ENCODE peak calls at places on chromosomes 7 and 10, in five cellular contexts. One of them, this sample, is unnamed.

GRCh38 chr7:8724080-8724718 is 290.8 kb downstream of the NXPH1 start:
- DNase-seq in dorsolateral prefrontal cortex: no peak
- DNase-seq in SK-N-DZ: peak
- DNase-seq in fibroblast of pulmonary artery: no peak
- DNase-seq in stimulated activated CD4-positive, alpha-beta T cell treated with anti-CD3 and anti-CD28 coated beads, Interleukin-15, amount 100 ng/mL, for 1 hour: no peak
- DNase-seq in this sample: peak

GRCh38 chr7:153444591-153444990 is 607.6 kb upstream of the DPP6 start:
- DNase-seq in dorsolateral prefrontal cortex: no peak
- DNase-seq in SK-N-DZ: no peak
- DNase-seq in fibroblast of pulmonary artery: no peak
- DNase-seq in stimulated activated CD4-positive, alpha-beta T cell treated with anti-CD3 and anti-CD28 coated beads, Interleukin-15, amount 100 ng/mL, for 1 hour: no peak
- DNase-seq in this sample: no peak

GRCh38 chr10:14196113-14196512 is 134.6 kb downstream of the FRMD4A start:
- DNase-seq in dorsolateral prefrontal cortex: no peak
- DNase-seq in SK-N-DZ: no peak
- DNase-seq in fibroblast of pulmonary artery: no peak
- DNase-seq in stimulated activated CD4-positive, alpha-beta T cell treated with anti-CD3 and anti-CD28 coated beads, Interleukin-15, amount 100 ng/mL, for 1 hour: no peak
- DNase-seq in this sample: no peak

GRCh38 chr10:129963076-129963830 is 821 bp downstream of the EBF3 start:
- DNase-seq in dorsolateral prefrontal cortex: no peak
- DNase-seq in SK-N-DZ: peak
- DNase-seq in fibroblast of pulmonary artery: peak
- DNase-seq in stimulated activated CD4-positive, alpha-beta T cell treated with anti-CD3 and anti-CD28 coated beads, Interleukin-15, amount 100 ng/mL, for 1 hour: no peak
- DNase-seq in this sample: no peak

GRCh38 chr7:47320296-47320695 is 261.6 kb downstream of the TNS3 start:
- DNase-seq in dorsolateral prefrontal cortex: no peak
- DNase-seq in SK-N-DZ: no peak
- DNase-seq in fibroblast of pulmonary artery: no peak
- DNase-seq in stimulated activated CD4-positive, alpha-beta T cell treated with anti-CD3 and anti-CD28 coated beads, Interleukin-15, amount 100 ng/mL, for 1 hour: no peak
- DNase-seq in this sample: no peak

GRCh38 chr7:139725077-139725476 is 52.7 kb downstream of the HIPK2 start:
- DNase-seq in dorsolateral prefrontal cortex: no peak
- DNase-seq in SK-N-DZ: no peak
- DNase-seq in fibroblast of pulmonary artery: peak
- DNase-seq in stimulated activated CD4-positive, alpha-beta T cell treated with anti-CD3 and anti-CD28 coated beads, Interleukin-15, amount 100 ng/mL, for 1 hour: no peak
- DNase-seq in this sample: no peak

GRCh38 chr10:71804067-71804466 is 30.7 kb upstream of the VSIR start:
- DNase-seq in dorsolateral prefrontal cortex: no peak
- DNase-seq in SK-N-DZ: no peak
- DNase-seq in fibroblast of pulmonary artery: no peak
- DNase-seq in stimulated activated CD4-positive, alpha-beta T cell treated with anti-CD3 and anti-CD28 coated beads, Interleukin-15, amount 100 ng/mL, for 1 hour: no peak
- DNase-seq in this sample: no peak

GRCh38 chr7:20331231-20331880 is 656 bp downstream of the ITGB8 start:
- DNase-seq in dorsolateral prefrontal cortex: peak
- DNase-seq in SK-N-DZ: peak
- DNase-seq in fibroblast of pulmonary artery: peak
- DNase-seq in stimulated activated CD4-positive, alpha-beta T cell treated with anti-CD3 and anti-CD28 coated beads, Interleukin-15, amount 100 ng/mL, for 1 hour: no peak
- DNase-seq in this sample: peak

GRCh38 chr10:88293073-88293472 is 290.0 kb downstream of the RNLS start:
- DNase-seq in dorsolateral prefrontal cortex: no peak
- DNase-seq in SK-N-DZ: no peak
- DNase-seq in fibroblast of pulmonary artery: peak
- DNase-seq in stimulated activated CD4-positive, alpha-beta T cell treated with anti-CD3 and anti-CD28 coated beads, Interleukin-15, amount 100 ng/mL, for 1 hour: no peak
- DNase-seq in this sample: no peak